ENCODE peak calls at places on chromosomes 11 and 22, in four cellular contexts. B is SK-N-SH, M is GM12878, Z is HepG2. D is an unnamed sample.

GRCh38 chr11:120357620-120358019 is 21.4 kb downstream of the ARHGEF12 start:
- DNase-seq in B (no peak), M (no peak), Z (no peak), D (no peak)

GRCh38 chr22:22710719-22711531 is 66.5 kb downstream of the GGTLC2 start:
- DNase-seq in B (peak), M (no peak), Z (peak), D (peak)

GRCh38 chr22:22201185-22201924 is 43.2 kb upstream of the VPREB1 start:
- DNase-seq in B (peak), M (no peak), Z (peak), D (peak)

GRCh38 chr11:71131861-71132260 is 120.5 kb downstream of the SHANK2 start:
- DNase-seq in B (no peak), M (no peak), Z (no peak), D (no peak)

GRCh38 chr11:11909727-11910126 is 68.0 kb downstream of the USP47 start:
- DNase-seq in B (no peak), M (no peak), Z (no peak), D (no peak)

GRCh38 chr11:67071420-67072284 is 15.0 kb downstream of the RHOD start:
- DNase-seq in B (peak), M (no peak), Z (peak), D (peak)

GRCh38 chr22:49522582-49523373 is 304.9 kb downstream of the BRD1 start:
- DNase-seq in B (no peak), M (no peak), Z (no peak), D (no peak)

GRCh38 chr11:33668951-33669596 is 31.6 kb downstream of the C11orf91 start:
- DNase-seq in B (no peak), M (no peak), Z (no peak), D (no peak)

GRCh38 chr22:38220163-38220562 is 18.4 kb downstream of the MAFF start:
- DNase-seq in B (no peak), M (no peak), Z (no peak), D (no peak)

GRCh38 chr11:47179655-47179991 is 2.9 kb upstream of the ARFGAP2 start:
- DNase-seq in B (peak), M (peak), Z (peak), D (peak)

GRCh38 chr11:133961890-133962289 is 5.1 kb upstream of the IGSF9B start:
- DNase-seq in B (no peak), M (no peak), Z (no peak), D (no peak)

GRCh38 chr22:29041408-29041807 is 20.2 kb downstream of the C22orf31 start:
- DNase-seq in B (no peak), M (no peak), Z (no peak), D (no peak)

GRCh38 chr22:19271856-19272535 is 19.5 kb downstream of the CLTCL1 start:
- DNase-seq in B (no peak), M (no peak), Z (peak), D (peak)

GRCh38 chr22:41964106-41964494 is 5.1 kb upstream of the SEPTIN3 start:
- DNase-seq in B (no peak), M (no peak), Z (no peak), D (no peak)

GRCh38 chr11:35014352-35014751 is 97.9 kb downstream of the PDHX start:
- DNase-seq in B (no peak), M (no peak), Z (no peak), D (no peak)

GRCh38 chr11:10492084-10492483 is 37.0 kb downstream of the AMPD3 start:
- DNase-seq in B (no peak), M (no peak), Z (no peak), D (no peak)

GRCh38 chr11:72037554-72038311 is 39.0 kb downstream of the IL18BP start:
- DNase-seq in B (no peak), M (no peak), Z (no peak), D (no peak)

DNA sequence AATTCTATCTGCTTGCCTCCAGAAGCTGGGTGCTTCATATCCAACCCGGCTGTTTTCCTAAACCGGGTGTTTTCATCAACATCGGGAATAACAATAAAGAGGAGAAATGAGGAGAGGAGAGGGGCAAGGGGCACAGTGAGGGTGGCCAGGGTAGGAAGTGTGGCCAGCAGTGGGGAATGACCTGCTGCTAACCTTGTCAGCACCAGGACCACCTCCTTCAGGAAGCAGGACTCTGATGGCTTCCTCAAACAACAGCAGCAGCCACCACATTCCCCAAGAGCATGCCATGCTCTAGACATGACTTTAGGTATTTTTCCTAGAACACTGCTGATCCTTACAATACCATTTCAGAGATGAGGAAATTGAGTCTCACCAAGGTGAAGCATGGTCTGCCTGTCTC is 52.4 kb downstream of the TPBGL start:
- DNase-seq in B (no peak), M (no peak), Z (no peak), D (no peak)
- TF ChIP-seq PBX3 in B (no peak), M (no peak), Z (no peak), D (no peak)

GRCh38 chr11:57815877-57816276 is 54.3 kb downstream of the CTNND1 start:
- DNase-seq in B (no peak), M (no peak), Z (no peak), D (no peak)
- TF ChIP-seq PBX3 in B (no peak), M (no peak), Z (no peak), D (no peak)

DNA sequence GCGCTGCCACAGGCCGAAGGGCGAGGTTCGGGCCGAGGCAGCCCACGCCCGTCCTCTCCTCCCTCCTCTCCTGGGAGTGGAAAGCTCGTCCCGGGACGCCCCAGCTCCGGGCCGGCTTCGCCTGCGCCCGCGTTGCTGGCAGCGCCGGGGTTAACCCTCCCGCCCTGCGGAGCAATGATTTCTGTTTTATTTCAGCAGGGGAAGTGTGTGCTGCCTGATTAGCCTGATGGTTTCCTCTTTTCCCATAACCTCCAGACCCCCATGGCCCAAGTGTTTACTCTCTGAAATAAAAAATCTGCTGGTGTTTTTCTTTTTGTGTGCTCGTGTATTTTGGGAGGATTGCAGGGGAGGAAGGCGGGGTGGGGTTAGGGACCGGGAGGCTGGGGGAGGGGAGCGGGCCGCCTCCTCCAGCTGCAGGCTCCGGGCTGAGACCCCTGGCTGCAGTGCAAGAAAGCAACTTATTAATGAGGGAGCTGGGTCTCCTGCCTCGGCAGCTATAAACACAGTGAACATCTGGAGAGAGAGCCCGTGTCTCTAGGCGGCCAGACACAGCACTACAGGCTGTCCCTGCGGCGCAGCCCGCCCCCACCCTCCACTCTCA is 38.6 kb downstream of the ETS1 start:
- DNase-seq in B (peak), M (no peak), Z (no peak), D (no peak)
- TF ChIP-seq PBX3 in B (no peak), M (no peak), Z (no peak), D (no peak)

GRCh38 chr11:73969091-73969490 is 13.6 kb downstream of the UCP2 start:
- DNase-seq in B (no peak), M (no peak), Z (no peak), D (no peak)

GRCh38 chr11:73963861-73964260 is 13.0 kb downstream of the DNAJB13 start:
- DNase-seq in B (no peak), M (no peak), Z (no peak), D (no peak)

GRCh38 chr11:73965076-73965763 is 14.4 kb downstream of the DNAJB13 start:
- DNase-seq in B (no peak), M (no peak), Z (no peak), D (peak)

GRCh38 chr11:73968356-73968966 is 14.2 kb downstream of the UCP2 start:
- DNase-seq in B (no peak), M (no peak), Z (no peak), D (no peak)

GRCh38 chr11:73965764-73966121 is 14.9 kb downstream of the DNAJB13 start:
- DNase-seq in B (no peak), M (no peak), Z (no peak), D (no peak)
- TF ChIP-seq PBX3 in B (no peak), M (no peak), Z (no peak), D (no peak)

GRCh38 chr11:94539420-94539819 is 4.3 kb upstream of the FUT4 start:
- DNase-seq in B (no peak), M (no peak), Z (no peak), D (no peak)
- TF ChIP-seq PBX3 in B (no peak), M (no peak), Z (no peak), D (no peak)

GRCh38 chr11:121416909-121417567 is 35.1 kb upstream of the SORL1 start:
- DNase-seq in B (no peak), M (peak), Z (no peak), D (peak)
- TF ChIP-seq PBX3 in B (no peak), M (no peak), Z (no peak), D (no peak)

DNA sequence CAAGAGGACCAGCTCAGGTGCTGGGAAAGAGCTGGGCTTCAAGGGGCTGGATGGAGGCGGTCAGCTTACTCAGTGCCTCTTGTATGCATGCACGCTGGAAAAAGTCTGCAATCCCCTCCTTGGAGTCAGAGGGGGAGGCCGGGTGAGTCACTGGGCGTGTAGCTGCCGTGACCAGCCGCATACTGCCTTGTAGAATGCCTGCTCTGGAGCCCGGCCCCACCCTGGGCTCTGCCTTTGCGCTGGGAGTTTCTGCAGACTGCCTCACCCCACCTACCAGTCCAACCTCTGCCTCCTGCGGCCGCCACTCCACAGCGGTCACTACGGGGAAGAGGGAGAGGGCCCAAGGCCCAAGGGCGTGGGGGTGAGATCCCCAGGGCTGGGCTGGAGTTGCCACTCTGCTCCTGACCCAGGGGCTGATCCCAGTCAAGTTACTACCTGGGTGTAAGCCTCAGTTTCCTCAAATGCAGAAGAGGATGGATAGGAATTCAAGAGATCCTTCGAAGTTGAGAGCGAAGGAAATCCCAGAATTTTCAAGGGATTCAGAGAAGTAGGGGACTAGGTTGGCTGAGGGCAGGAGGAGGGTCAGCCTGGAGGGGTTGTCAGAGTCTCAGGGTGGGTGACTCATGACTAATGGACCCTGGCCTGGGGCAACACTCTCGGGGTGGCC is 4.1 kb downstream of the MRGPRF start:
- DNase-seq in B (peak), M (no peak), Z (peak), D (peak)
- TF ChIP-seq PBX3 in B (no peak), M (no peak), Z (no peak), D (no peak)

D was measured in A549.